ENCODE peak calls at places on chromosome 9, in six cellular contexts. U, I, Y, M, K and A are unnamed samples.

GRCh38 chr9:12368569-12368968 is 324.6 kb upstream of the TYRP1 start:
- DNase-seq in U (no peak), I (no peak), Y (no peak), M (no peak), K (no peak), A (no peak)

GRCh38 chr9:29212590-29213373 is 1639.5 kb upstream of the C9orf72 start:
- DNase-seq in U (peak), I (no peak), Y (no peak), M (no peak), K (no peak), A (no peak)

GRCh38 chr9:77475641-77476473 is 172.3 kb downstream of the GNA14 start:
- DNase-seq in U (no peak), I (peak), Y (no peak), M (no peak), K (peak), A (peak)

GRCh38 chr9:6894135-6894534 is 136.4 kb downstream of the KDM4C start:
- DNase-seq in U (no peak), I (no peak), Y (no peak), M (peak), K (no peak), A (no peak)

GRCh38 chr9:89543621-89544279 is 45.8 kb upstream of the SEMA4D start:
- DNase-seq in U (no peak), I (no peak), Y (no peak), M (no peak), K (no peak), A (no peak)

GRCh38 chr9:98962181-98962560 is 18.5 kb downstream of the COL15A1 start:
- DNase-seq in U (no peak), I (no peak), Y (no peak), M (no peak), K (no peak), A (peak)

GRCh38 chr9:69425402-69425801 is 100.4 kb downstream of the ENTREP1 start:
- DNase-seq in U (no peak), I (no peak), Y (no peak), M (no peak), K (no peak), A (no peak)

GRCh38 chr9:129206401-129206800 is 28.3 kb upstream of the IER5L start:
- DNase-seq in U (no peak), I (no peak), Y (no peak), M (no peak), K (no peak), A (no peak)

GRCh38 chr9:89806371-89807100 is 201.7 kb downstream of the GADD45G start:
- DNase-seq in U (no peak), I (no peak), Y (no peak), M (no peak), K (peak), A (no peak)

GRCh38 chr9:712643-713042 is 128.9 kb upstream of the DMRT1 start:
- DNase-seq in U (no peak), I (no peak), Y (no peak), M (no peak), K (no peak), A (no peak)

GRCh38 chr9:126805546-126806262 is 864 bp downstream of the ZBTB43 start:
- DNase-seq in U (no peak), I (no peak), Y (peak), M (peak), K (peak), A (peak)

GRCh38 chr9:87350915-87351314 is 146.8 kb upstream of the DAPK1 start:
- DNase-seq in U (no peak), I (peak), Y (no peak), M (no peak), K (no peak), A (no peak)

GRCh38 chr9:76658510-76659231 is 105.6 kb upstream of the PCA3 start:
- DNase-seq in U (no peak), I (no peak), Y (no peak), M (no peak), K (peak), A (peak)

GRCh38 chr9:97395745-97396144 is 16.2 kb upstream of the TDRD7 start:
- DNase-seq in U (no peak), I (no peak), Y (no peak), M (no peak), K (no peak), A (no peak)

GRCh38 chr9:6779417-6780241 is 21.9 kb downstream of the KDM4C start:
- DNase-seq in U (no peak), I (no peak), Y (no peak), M (no peak), K (peak), A (peak)

GRCh38 chr9:136527721-136528710 is 17.8 kb downstream of the NOTCH1 start:
- DNase-seq in U (no peak), I (no peak), Y (no peak), M (no peak), K (peak), A (peak)

GRCh38 chr9:13942695-13943094 is 371.2 kb downstream of the NFIB start:
- DNase-seq in U (no peak), I (peak), Y (no peak), M (no peak), K (peak), A (peak)

GRCh38 chr9:26459959-26460358 is 432.6 kb downstream of the CAAP1 start:
- DNase-seq in U (no peak), I (no peak), Y (no peak), M (no peak), K (no peak), A (no peak)

GRCh38 chr9:130825051-130825651 is 9.9 kb upstream of the ABL1 start:
- DNase-seq in U (no peak), I (no peak), Y (no peak), M (no peak), K (no peak), A (peak)